ENCODE peak calls at places on chromosomes 16 and 17, in nine cellular contexts. N is A549, B is stomach, W is ovary, R is H54, Y is esophagus squamous epithelium, U is heart left ventricle, F is endothelial cell of umbilical vein, S is prostate gland. M is an unnamed sample.

GRCh38 chr17:17469996-17470395 is 6.8 kb upstream of the MED9 start:
- DNase-seq in N (no peak), B (no peak), W (no peak), R (no peak), Y (no peak), U (no peak), F (no peak), S (no peak), M (no peak)

GRCh38 chr17:28533091-28533670 is 19.2 kb downstream of the UNC119 start:
- DNase-seq in N (no peak), B (no peak), W (no peak), R (no peak), Y (no peak), U (no peak), F (no peak), S (peak), M (no peak)

GRCh38 chr17:75634754-75635609 is 1.7 kb downstream of the SMIM5 start:
- DNase-seq in N (no peak), B (no peak), W (peak), R (no peak), Y (no peak), U (no peak), F (no peak), S (no peak), M (peak)

GRCh38 chr16:30953511-30954124 is 3.9 kb upstream of the SETD1A start:
- DNase-seq in N (peak), B (peak), W (peak), R (no peak), Y (no peak), U (peak), F (peak), S (no peak), M (peak)

GRCh38 chr17:8941520-8941919 is 24.0 kb downstream of the PIK3R5 start:
- DNase-seq in N (no peak), B (no peak), W (no peak), R (no peak), Y (no peak), U (no peak), F (no peak), S (no peak), M (no peak)

GRCh38 chr17:64739316-64740058 is 77.4 kb upstream of the SMURF2 start:
- DNase-seq in N (no peak), B (no peak), W (no peak), R (no peak), Y (no peak), U (no peak), F (peak), S (no peak), M (no peak)

GRCh38 chr17:7438050-7438614 is 1.2 kb upstream of the FGF11 start:
- DNase-seq in N (no peak), B (peak), W (peak), R (no peak), Y (no peak), U (peak), F (peak), S (peak), M (peak)

GRCh38 chr16:56426585-56426984 is 1.2 kb upstream of the AMFR start:
- DNase-seq in N (no peak), B (no peak), W (no peak), R (no peak), Y (no peak), U (no peak), F (no peak), S (no peak), M (peak)

GRCh38 chr17:7323731-7324437 is 5.3 kb downstream of the NEURL4 start:
- DNase-seq in N (peak), B (peak), W (no peak), R (no peak), Y (no peak), U (peak), F (peak), S (peak), M (peak)

GRCh38 chr17:33267279-33267790 is 25.8 kb downstream of the ASIC2 start:
- DNase-seq in N (peak), B (no peak), W (no peak), R (no peak), Y (no peak), U (no peak), F (peak), S (no peak), M (no peak)

GRCh38 chr17:3964203-3965122 is at the start of gene ATP2A3:
- DNase-seq in N (no peak), B (peak), W (no peak), R (no peak), Y (no peak), U (peak), F (no peak), S (no peak), M (no peak)

GRCh38 chr17:76053230-76054111 is 18.8 kb downstream of the SRP68 start:
- DNase-seq in N (peak), B (no peak), W (no peak), R (no peak), Y (no peak), U (no peak), F (peak), S (no peak), M (peak)

GRCh38 chr17:36205637-36206458 is 5.0 kb upstream of the CCL4L2 start:
- DNase-seq in N (no peak), B (no peak), W (no peak), R (no peak), Y (no peak), U (no peak), F (no peak), S (no peak), M (no peak)

GRCh38 chr17:40452074-40452787 is 9.0 kb downstream of the IGFBP4 start:
- DNase-seq in N (peak), B (no peak), W (peak), R (no peak), Y (no peak), U (peak), F (no peak), S (no peak), M (no peak)

GRCh38 chr16:11017499-11017898 is 73.1 kb downstream of the CLEC16A start:
- DNase-seq in N (no peak), B (no peak), W (no peak), R (no peak), Y (no peak), U (no peak), F (no peak), S (no peak), M (no peak)

GRCh38 chr17:19361326-19361725 is 1.2 kb downstream of the B9D1 start:
- DNase-seq in N (no peak), B (no peak), W (peak), R (no peak), Y (no peak), U (no peak), F (no peak), S (no peak), M (peak)

GRCh38 chr16:12532871-12533610 is 270.6 kb downstream of the CPPED1 start:
- DNase-seq in N (no peak), B (no peak), W (no peak), R (no peak), Y (no peak), U (no peak), F (no peak), S (no peak), M (no peak)

GRCh38 chr16:4513086-4513860 is 25.3 kb downstream of the CDIP1 start:
- DNase-seq in N (no peak), B (no peak), W (no peak), R (no peak), Y (no peak), U (peak), F (no peak), S (no peak), M (peak)

GRCh38 chr16:67666538-67667433 is at the start of the genes C16orf86 and ENKD1:
- DNase-seq in N (peak), B (peak), W (peak), R (peak), Y (no peak), U (peak), F (peak), S (peak), M (peak)

GRCh38 chr17:15883617-15884111 is 61.3 kb upstream of the ADORA2B start:
- DNase-seq in N (peak), B (no peak), W (no peak), R (peak), Y (no peak), U (no peak), F (no peak), S (no peak), M (no peak)

GRCh38 chr17:55774834-55775233 is 24.0 kb downstream of the PCTP start:
- DNase-seq in N (no peak), B (no peak), W (no peak), R (no peak), Y (no peak), U (no peak), F (no peak), S (no peak), M (no peak)

GRCh38 chr17:73430165-73430680 is 118.4 kb upstream of the CDC42EP4 start:
- DNase-seq in N (no peak), B (no peak), W (no peak), R (no peak), Y (no peak), U (no peak), F (no peak), S (no peak), M (no peak)

GRCh38 chr17:17196776-17197175 is 9.4 kb downstream of the PLD6 start:
- DNase-seq in N (no peak), B (no peak), W (no peak), R (no peak), Y (no peak), U (no peak), F (no peak), S (no peak), M (no peak)

GRCh38 chr16:17448640-17449638 is 21.8 kb downstream of the XYLT1 start:
- DNase-seq in N (no peak), B (no peak), W (no peak), R (no peak), Y (no peak), U (peak), F (no peak), S (no peak), M (no peak)

GRCh38 chr16:53091508-53092211 is 36.9 kb downstream of the CHD9 start:
- DNase-seq in N (no peak), B (peak), W (peak), R (no peak), Y (no peak), U (peak), F (peak), S (no peak), M (no peak)

GRCh38 chr16:21101631-21102420 is 48.8 kb downstream of the DNAH3 start:
- DNase-seq in N (peak), B (peak), W (no peak), R (no peak), Y (no peak), U (no peak), F (no peak), S (no peak), M (peak)

GRCh38 chr17:14323522-14323981 is 22.7 kb downstream of the HS3ST3B1 start:
- DNase-seq in N (no peak), B (no peak), W (no peak), R (no peak), Y (no peak), U (no peak), F (no peak), S (no peak), M (peak)

GRCh38 chr17:19372866-19373505 is 5.3 kb upstream of the MAPK7 start:
- DNase-seq in N (no peak), B (no peak), W (peak), R (no peak), Y (no peak), U (no peak), F (no peak), S (no peak), M (no peak)

GRCh38 chr16:67486805-67487204 is 3.5 kb upstream of the AGRP start:
- DNase-seq in N (no peak), B (no peak), W (no peak), R (no peak), Y (no peak), U (no peak), F (peak), S (no peak), M (no peak)

GRCh38 chr17:8124350-8125195 is 667 bp upstream of the HES7 start:
- DNase-seq in N (peak), B (no peak), W (peak), R (no peak), Y (no peak), U (no peak), F (peak), S (no peak), M (no peak)

GRCh38 chr16:87384162-87384999 is 805 bp upstream of the FBXO31 start:
- DNase-seq in N (peak), B (peak), W (no peak), R (peak), Y (no peak), U (peak), F (no peak), S (no peak), M (peak)
- TF ChIP-seq POLR2A in N (peak), B (no peak), W (no peak), R (peak), Y (no peak), U (no peak), F (no peak), S (no peak), M (peak)

GRCh38 chr17:2028737-2029136 is 1.2 kb upstream of the DPH1 start:
- DNase-seq in N (no peak), B (no peak), W (no peak), R (no peak), Y (no peak), U (no peak), F (no peak), S (no peak), M (no peak)

GRCh38 chr17:2030779-2031163 is 818 bp downstream of the DPH1 start:
- DNase-seq in N (peak), B (no peak), W (no peak), R (no peak), Y (no peak), U (no peak), F (no peak), S (no peak), M (peak)

GRCh38 chr17:2028234-2028614 is 1.7 kb upstream of the DPH1 start:
- DNase-seq in N (no peak), B (no peak), W (no peak), R (no peak), Y (no peak), U (no peak), F (no peak), S (no peak), M (no peak)

GRCh38 chr17:2027528-2028233 is 2.3 kb upstream of the DPH1 start:
- DNase-seq in N (no peak), B (no peak), W (no peak), R (no peak), Y (no peak), U (no peak), F (no peak), S (no peak), M (peak)

GRCh38 chr17:2029911-2030778 is at the start of gene DPH1:
- DNase-seq in N (peak), B (peak), W (peak), R (peak), Y (peak), U (peak), F (peak), S (peak), M (peak)
- TF ChIP-seq POLR2A in N (peak), B (no peak), W (peak), R (peak), Y (no peak), U (peak), F (peak), S (peak), M (peak)

GRCh38 chr17:51366866-51367265 is 106.5 kb downstream of the UTP18 start:
- DNase-seq in N (no peak), B (no peak), W (no peak), R (no peak), Y (no peak), U (no peak), F (no peak), S (no peak), M (no peak)
- TF ChIP-seq POLR2A in N (no peak), B (no peak), W (no peak), R (no peak), Y (no peak), U (no peak), F (no peak), S (no peak), M (no peak)

DNA sequence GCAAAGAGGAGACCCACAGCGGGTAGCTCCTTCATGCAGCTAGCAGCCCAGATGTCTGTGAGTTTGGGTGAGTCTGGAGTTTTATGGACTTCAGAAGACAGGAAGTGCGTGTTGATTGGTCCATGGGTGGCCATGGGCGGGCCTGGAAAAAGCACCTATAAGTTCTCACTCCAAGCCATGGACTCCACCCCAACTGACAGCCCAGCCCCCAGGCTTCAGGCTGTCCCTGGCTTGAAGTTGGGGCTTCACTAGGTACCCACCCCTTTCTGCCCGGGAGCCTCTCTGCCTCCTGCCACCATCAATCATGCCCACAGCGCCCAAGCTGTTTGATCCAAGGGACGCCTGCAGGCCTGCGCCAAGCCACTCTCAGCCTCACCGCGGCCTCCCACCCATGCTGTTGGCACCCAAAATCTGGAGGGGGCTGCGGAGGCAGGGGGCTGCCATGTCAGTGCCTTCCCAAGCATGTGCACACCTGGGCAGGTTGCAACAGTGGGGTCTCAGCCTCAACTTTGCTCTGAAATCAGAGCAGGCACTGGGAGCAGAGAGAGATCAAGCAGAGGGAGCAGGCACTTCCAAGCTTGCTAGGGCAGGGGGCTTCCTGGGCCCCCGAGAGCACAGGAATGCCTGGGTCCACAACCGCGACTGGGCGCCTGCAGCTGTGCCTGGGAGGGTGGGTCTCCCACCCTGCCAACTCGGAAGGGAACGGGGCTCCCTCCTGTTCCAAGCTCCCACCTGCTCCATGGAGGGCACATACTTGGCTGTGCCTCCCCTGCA is 1503.7 kb downstream of the CDH11 start:
- DNase-seq in N (peak), B (no peak), W (no peak), R (no peak), Y (no peak), U (peak), F (no peak), S (peak), M (no peak)
- TF ChIP-seq POLR2A in N (peak), B (no peak), W (no peak), R (no peak), Y (no peak), U (peak), F (no peak), S (no peak), M (no peak)

DNA sequence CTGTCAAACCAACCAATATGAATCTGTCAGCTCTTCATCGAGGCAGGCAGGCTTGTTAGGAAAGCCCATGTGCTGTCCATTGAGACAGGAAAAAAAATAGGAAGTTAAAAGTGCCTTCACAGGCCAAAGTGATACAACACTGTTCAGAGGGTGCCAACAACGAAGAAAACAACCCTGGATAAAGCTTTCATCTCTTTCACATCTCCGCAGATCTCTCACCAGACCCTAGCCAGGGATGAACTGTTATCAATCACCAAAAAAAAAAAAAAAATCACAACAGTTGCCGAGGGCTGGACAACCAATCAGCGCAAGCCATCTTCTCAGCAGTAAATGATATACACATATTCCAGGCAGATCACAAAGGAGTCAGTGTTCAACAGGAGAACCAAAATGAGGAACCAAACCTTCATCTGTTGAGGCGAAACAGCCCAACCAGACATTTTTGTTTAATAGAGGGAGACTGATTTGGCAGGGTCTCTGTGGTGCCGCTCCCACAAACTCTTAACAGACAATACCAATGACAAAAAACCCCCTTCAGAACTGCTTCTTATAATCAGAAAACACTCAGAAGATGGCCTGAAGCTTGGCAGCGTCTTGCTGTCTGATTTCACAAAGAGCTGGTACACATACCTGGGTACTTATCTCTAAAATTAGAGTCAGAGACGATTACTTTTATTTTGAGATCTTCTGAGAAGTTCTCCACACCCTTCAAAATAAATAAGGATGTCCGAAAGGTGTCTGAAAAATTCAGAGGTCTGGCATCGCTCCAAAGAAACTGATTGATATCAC is 1.9 kb downstream of the MAP3K14 start:
- DNase-seq in N (peak), B (no peak), W (no peak), R (no peak), Y (no peak), U (no peak), F (peak), S (no peak), M (no peak)
- TF ChIP-seq POLR2A in N (no peak), B (no peak), W (no peak), R (no peak), Y (no peak), U (no peak), F (no peak), S (no peak), M (no peak)

GRCh38 chr17:43530303-43531081 is 15.6 kb downstream of the ETV4 start:
- DNase-seq in N (no peak), B (peak), W (peak), R (no peak), Y (no peak), U (peak), F (peak), S (peak), M (no peak)
- TF ChIP-seq POLR2A in N (no peak), B (no peak), W (no peak), R (no peak), Y (no peak), U (no peak), F (peak), S (no peak), M (no peak)

GRCh38 chr17:50149425-50150353 is 788 bp downstream of the PPP1R9B start:
- DNase-seq in N (peak), B (peak), W (no peak), R (no peak), Y (no peak), U (peak), F (peak), S (peak), M (peak)
- TF ChIP-seq POLR2A in N (no peak), B (no peak), W (no peak), R (no peak), Y (no peak), U (no peak), F (no peak), S (peak), M (peak)

M was measured in erythroblast.